ENCODE peak calls at places on chromosome 1, in nine cellular contexts. X is GM12892; V is activated naive CD8-positive, alpha-beta T cell treated with anti-CD3 and anti-CD28 coated beads for 36 hours; N is ELR; E is transverse colon; R is ACHN; D is AG09319; C is DMS 273 treated with DMSO at 0.1 percent for 48 hours; S is foreskin keratinocyte. Q is an unnamed sample.

GRCh38 chr1:15882665-15883064 is 35.2 kb downstream of the SPEN start:
- DNase-seq in X (no peak), V (no peak), N (peak), E (no peak), R (no peak), D (no peak), C (no peak), S (no peak), Q (no peak)

GRCh38 chr1:60898987-60899386 is 183.4 kb upstream of the NFIA start:
- DNase-seq in X (no peak), V (peak), N (no peak), E (no peak), R (no peak), D (no peak), C (no peak), S (no peak), Q (no peak)

GRCh38 chr1:18936814-18937481 is 19.5 kb downstream of the IFFO2 start:
- DNase-seq in X (no peak), V (no peak), N (no peak), E (no peak), R (no peak), D (no peak), C (no peak), S (peak), Q (no peak)

GRCh38 chr1:59776960-59777852 is 37.5 kb upstream of the HOOK1 start:
- DNase-seq in X (no peak), V (no peak), N (peak), E (no peak), R (no peak), D (no peak), C (no peak), S (no peak), Q (no peak)

GRCh38 chr1:219987325-219987724 is 59.0 kb upstream of the SLC30A10 start:
- DNase-seq in X (no peak), V (no peak), N (no peak), E (no peak), R (no peak), D (no peak), C (no peak), S (no peak), Q (no peak)

GRCh38 chr1:9181990-9182783 is 52.4 kb upstream of the H6PD start:
- DNase-seq in X (peak), V (peak), N (no peak), E (peak), R (peak), D (no peak), C (no peak), S (peak), Q (peak)

GRCh38 chr1:6157528-6158174 is 22.5 kb downstream of the CHD5 start:
- DNase-seq in X (no peak), V (no peak), N (peak), E (peak), R (peak), D (no peak), C (no peak), S (peak), Q (no peak)

GRCh38 chr1:81804320-81804719 is 3.6 kb downstream of the ADGRL2 start:
- DNase-seq in X (no peak), V (no peak), N (no peak), E (no peak), R (peak), D (no peak), C (no peak), S (no peak), Q (no peak)

GRCh38 chr1:226082959-226083302 is 20.4 kb downstream of the H3-3A start:
- DNase-seq in X (no peak), V (no peak), N (peak), E (peak), R (peak), D (no peak), C (no peak), S (no peak), Q (no peak)

GRCh38 chr1:230308039-230308438 is 118.1 kb downstream of the PGBD5 start:
- DNase-seq in X (no peak), V (no peak), N (peak), E (peak), R (peak), D (peak), C (no peak), S (peak), Q (no peak)

Q was measured in activated T-helper 2 cell treated with anti-CD3 and anti-CD28 coated beads, Interferon-gamma antibody, Interleukin-2, Interleukin-4, amounts not matched to agents 10 μg/mL and 5 μg/mL and 100 μg/mL, durations not matched to agents 14 hours and 24 hours and 36 hours.